ENCODE peak calls at places on chromosomes 6 and 20, in five cellular contexts. W is hypothalamus, R is cardiac fibroblast, D is fibroblast of mammary gland, Y is T-helper 1 cell. U is an unnamed sample.
A peak's percentile ranks its signal among the peaks of the same experiment; 100 is the strongest.

GRCh38 chr6:132298344-132298949 is 102.8 kb downstream of the MOXD1 start:
- DNase-seq in Y (no peak), D (peak; percentile 61), W (peak; percentile 56), R (peak; percentile 72), U (no peak)

GRCh38 chr6:28203201-28203600 is 21.9 kb upstream of the ZSCAN9 start:
- DNase-seq in W (no peak), D (no peak), Y (no peak), R (no peak), U (no peak)

GRCh38 chr6:33029297-33030184 is 20.1 kb upstream of the HLA-DOA start:
- DNase-seq in R (no peak), Y (no peak), W (peak; percentile 20), D (peak; percentile 1), U (no peak)

GRCh38 chr6:35691027-35691824 is 2.5 kb upstream of the FKBP5 start:
- DNase-seq in R (peak; percentile 83), W (peak; percentile 37), D (peak; percentile 83), Y (no peak), U (no peak)

GRCh38 chr6:108578595-108579038 is 17.9 kb downstream of the FOXO3 start:
- DNase-seq in D (peak; percentile 70), R (peak; percentile 74), W (no peak), Y (no peak), U (no peak)

GRCh38 chr6:7998103-7998725 is 66.0 kb downstream of the BLOC1S5 start:
- DNase-seq in D (peak; percentile 86), R (peak; percentile 93), W (no peak), Y (no peak), U (no peak)

GRCh38 chr20:17806107-17806506 is 106.3 kb downstream of the BANF2 start:
- DNase-seq in Y (no peak), D (no peak), R (no peak), W (no peak), U (no peak)

GRCh38 chr20:51306521-51307358 is 235.8 kb downstream of the NFATC2 start:
- DNase-seq in D (peak; percentile 67), W (peak; percentile 70), R (peak; percentile 76), Y (peak; percentile 50), U (peak; percentile 89)

GRCh38 chr6:16602035-16602434 is 159.2 kb downstream of the ATXN1 start:
- DNase-seq in R (no peak), W (no peak), Y (no peak), D (no peak), U (no peak)

GRCh38 chr6:34305497-34305896 is 56.7 kb upstream of the SMIM29 start:
- DNase-seq in Y (no peak), R (no peak), D (no peak), W (no peak), U (no peak)

GRCh38 chr6:159067334-159067733 is 22.5 kb upstream of the TAGAP start:
- DNase-seq in Y (no peak), W (no peak), R (no peak), D (peak; percentile 17), U (no peak)

GRCh38 chr6:142207265-142207877 is 60.3 kb downstream of the VTA1 start:
- DNase-seq in W (peak; percentile 5), R (peak; percentile 82), Y (peak; percentile 13), D (peak; percentile 65), U (peak; percentile 71)

GRCh38 chr20:48282591-48283228 is 497.4 kb upstream of the SULF2 start:
- DNase-seq in D (no peak), Y (no peak), W (no peak), R (no peak), U (no peak)